ENCODE peak calls at places on chromosomes 2 and 18, in seven cellular contexts. I, V, M, Z, A, S and P are unnamed samples.

GRCh38 chr2:45964226-45964841 is 312.9 kb downstream of the PRKCE start:
- DNase-seq in S (no peak), I (peak; percentile 97), A (no peak), Z (peak; percentile 47), V (no peak), M (peak; percentile 78), P (no peak)

GRCh38 chr2:223901311-223901710 is 43.8 kb downstream of the WDFY1 start:
- DNase-seq in Z (no peak), A (no peak), V (no peak), S (no peak), I (no peak), M (no peak), P (no peak)

GRCh38 chr2:14866953-14867352 is 234.4 kb downstream of the LRATD1 start:
- DNase-seq in V (no peak), S (no peak), A (no peak), I (no peak), M (no peak), Z (no peak), P (no peak)

GRCh38 chr2:198483046-198483445 is 678.7 kb downstream of the PLCL1 start:
- DNase-seq in S (no peak), Z (no peak), V (no peak), A (no peak), I (no peak), M (no peak), P (no peak)

GRCh38 chr2:65349863-65350262 is 82.5 kb downstream of the SPRED2 start:
- DNase-seq in A (peak; percentile 86), V (no peak), M (peak; percentile 81), I (no peak), Z (peak; percentile 65), S (no peak), P (no peak)

GRCh38 chr2:86372641-86373502 is 35.4 kb upstream of the REEP1 start:
- DNase-seq in V (no peak), I (peak; percentile 43), A (peak; percentile 47), Z (peak; percentile 63), S (no peak), M (peak; percentile 60), P (peak; percentile 60)

GRCh38 chr18:49656098-49656591 is 94.3 kb downstream of the LIPG start:
- DNase-seq in A (no peak), S (no peak), I (peak; percentile 97), V (no peak), Z (no peak), M (no peak), P (no peak)

GRCh38 chr2:47688561-47688960 is 94.4 kb upstream of the MSH6 start:
- DNase-seq in Z (no peak), V (no peak), I (no peak), M (no peak), A (no peak), S (no peak), P (no peak)

GRCh38 chr18:44541159-44541558 is 139.5 kb upstream of the SETBP1 start:
- DNase-seq in S (no peak), Z (no peak), I (no peak), M (no peak), V (no peak), A (no peak), P (no peak)

GRCh38 chr18:13308369-13308768 is 89.8 kb downstream of the LDLRAD4 start:
- DNase-seq in M (no peak), A (no peak), Z (no peak), S (no peak), V (no peak), I (no peak), P (no peak)

GRCh38 chr2:69559696-69560482 is 83.7 kb downstream of the AAK1 start:
- DNase-seq in S (no peak), V (peak; percentile 15), Z (peak; percentile 86), M (peak; percentile 44), A (peak; percentile 75), I (peak; percentile 66), P (peak; percentile 60)

GRCh38 chr2:68789603-68790002 is 55.0 kb downstream of the ARHGAP25 start:
- DNase-seq in Z (no peak), V (no peak), I (no peak), S (peak; percentile 97), M (no peak), A (no peak), P (no peak)

GRCh38 chr2:156087875-156088274 is 244.6 kb downstream of the NR4A2 start:
- DNase-seq in S (no peak), A (no peak), Z (no peak), M (no peak), I (no peak), V (no peak), P (no peak)

GRCh38 chr2:8611246-8611645 is 70.6 kb upstream of the ID2 start:
- DNase-seq in Z (no peak), M (no peak), A (no peak), I (no peak), V (no peak), S (no peak), P (no peak)

GRCh38 chr2:62340981-62341624 is 145.2 kb downstream of the B3GNT2 start:
- DNase-seq in A (peak; percentile 65), M (peak; percentile 69), S (peak; percentile 85), I (no peak), Z (no peak), V (no peak), P (no peak)

GRCh38 chr18:63440219-63440618 is 17.9 kb upstream of the VPS4B start:
- DNase-seq in S (no peak), I (no peak), V (no peak), Z (no peak), M (no peak), A (no peak), P (no peak)

GRCh38 chr2:239249781-239250180 is 151.0 kb downstream of the HDAC4 start:
- DNase-seq in M (no peak), Z (no peak), A (no peak), V (no peak), I (no peak), S (no peak), P (no peak)

GRCh38 chr2:218999021-218999880 is 6.0 kb upstream of the CRYBA2 start:
- DNase-seq in I (no peak), A (peak; percentile 14), S (no peak), M (peak; percentile 52), Z (no peak), V (no peak), P (no peak)

GRCh38 chr2:204332706-204333105 is 212.6 kb upstream of the PARD3B start:
- DNase-seq in A (no peak), M (no peak), Z (no peak), V (no peak), S (no peak), I (no peak), P (no peak)

GRCh38 chr2:96323849-96324248 is 1.3 kb upstream of the ITPRIPL1 start:
- DNase-seq in S (no peak), M (no peak), Z (no peak), I (no peak), A (no peak), V (no peak), P (no peak)

GRCh38 chr18:34028341-34028740 is 196.4 kb downstream of the NOL4 start:
- DNase-seq in M (no peak), A (no peak), I (no peak), S (no peak), V (no peak), Z (no peak), P (no peak)

GRCh38 chr2:133130548-133131246 is 437.6 kb downstream of the NCKAP5 start:
- DNase-seq in M (no peak), A (no peak), V (no peak), S (no peak), Z (no peak), I (no peak), P (no peak)

GRCh38 chr18:63192885-63193349 is 126.7 kb downstream of the BCL2 start:
- DNase-seq in Z (no peak), I (no peak), V (no peak), A (no peak), S (peak; percentile 72), M (no peak), P (no peak)

GRCh38 chr18:44564922-44565321 is 115.8 kb upstream of the SETBP1 start:
- DNase-seq in M (no peak), A (no peak), S (no peak), V (no peak), I (no peak), Z (no peak), P (peak; percentile 6)

GRCh38 chr18:79608069-79608468 is 71.5 kb upstream of the CTDP1 start:
- DNase-seq in A (no peak), I (no peak), M (no peak), V (no peak), S (no peak), Z (no peak), P (no peak)

GRCh38 chr2:47346-48218 is 1.3 kb upstream of the FAM110C start:
- DNase-seq in V (no peak), S (no peak), M (no peak), A (no peak), I (no peak), Z (no peak), P (no peak)
- H3K9ac ChIP-seq in V (no peak overlapping the region), S (no peak overlapping the region), M (no peak overlapping the region), A (no peak overlapping the region), I (peak overlapping the region; percentile 76), Z (no peak overlapping the region), P (no peak overlapping the region)

GRCh38 chr2:94987074-94988020 is 38.2 kb upstream of the MAL start:
- DNase-seq in V (no peak), M (no peak), A (no peak), I (no peak), S (no peak), Z (no peak), P (no peak)
- H3K27me3 ChIP-seq in V (no peaks in the 10 kb centered on the region), M (peaks cover 61% of the 10 kb centered on the region), A (no peaks in the 10 kb centered on the region), I (peaks cover 24% of the 10 kb centered on the region), S (no peaks in the 10 kb centered on the region), Z (no peaks in the 10 kb centered on the region), P (no peaks in the 10 kb centered on the region)

GRCh38 chr18:67766930-67767329 is 250.4 kb upstream of the DSEL start:
- DNase-seq in M (no peak), Z (no peak), S (peak; percentile 5), I (no peak), A (no peak), V (no peak), P (no peak)
- TF ChIP-seq YY1 in M (no peak), Z (no peak), S (no peak), I (no peak), A (no peak), V (no peak), P (no peak)

GRCh38 chr2:235514627-235515363 is 21.0 kb downstream of the AGAP1 start:
- DNase-seq in A (no peak), I (no peak), M (no peak), V (no peak), Z (peak; percentile 94), S (no peak), P (no peak)

GRCh38 chr2:235513984-235514626 is 20.3 kb downstream of the AGAP1 start:
- DNase-seq in S (no peak), M (no peak), V (no peak), I (no peak), Z (no peak), A (no peak), P (no peak)

GRCh38 chr2:235511187-235511661 is 17.4 kb downstream of the AGAP1 start:
- DNase-seq in Z (peak; percentile 48), V (no peak), I (peak; percentile 50), M (no peak), A (no peak), S (no peak), P (no peak)

GRCh38 chr2:235511751-235512698 is 18.2 kb downstream of the AGAP1 start:
- DNase-seq in A (no peak), S (no peak), V (no peak), Z (no peak), M (no peak), I (no peak), P (no peak)

DNA sequence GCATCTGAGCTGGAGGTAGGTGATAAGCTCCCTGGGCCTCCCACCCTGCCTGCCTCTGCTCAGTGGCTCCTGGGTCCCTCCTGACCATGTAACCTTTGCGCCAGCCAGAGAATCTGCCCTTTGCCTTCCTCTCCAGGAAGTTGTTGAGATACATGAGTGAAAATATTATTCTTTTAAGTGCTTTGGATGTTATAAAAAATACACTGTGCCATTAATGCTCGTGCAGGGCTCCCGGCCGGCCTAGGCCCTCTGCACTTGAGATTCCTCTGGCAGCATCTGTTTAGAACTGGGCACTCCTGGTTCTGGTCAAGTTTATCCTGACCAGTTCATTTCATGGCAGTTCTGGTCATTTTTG is 18.8 kb downstream of the AGAP1 start:
- DNase-seq in I (no peak), M (no peak), A (no peak), V (no peak), Z (no peak), S (no peak), P (no peak)
- H3K9ac ChIP-seq in I (no peak overlapping the region), M (no peak overlapping the region), A (no peak overlapping the region), V (no peak overlapping the region), Z (no peak overlapping the region), S (no peak overlapping the region), P (no peak overlapping the region)